ENCODE peak calls at places on chromosomes 5 and 9, in seven cellular contexts. O, Z, W, L, K, H and S are unnamed samples.

GRCh38 chr9:132319421-132320110 is 35.2 kb downstream of the SETX start:
- DNase-seq in O (no peak), Z (peak), W (peak), L (no peak), K (no peak), H (no peak), S (no peak)

GRCh38 chr9:124758691-124759090 is 12.4 kb downstream of the NR6A1 start:
- DNase-seq in O (no peak), Z (no peak), W (no peak), L (no peak), K (no peak), H (no peak), S (no peak)

GRCh38 chr9:20599195-20599594 is 23.1 kb downstream of the MLLT3 start:
- DNase-seq in O (no peak), Z (no peak), W (no peak), L (no peak), K (no peak), H (no peak), S (no peak)

GRCh38 chr5:92979716-92980115 is 601.3 kb downstream of the NR2F1-AS1 start:
- DNase-seq in O (no peak), Z (no peak), W (no peak), L (no peak), K (no peak), H (no peak), S (no peak)

GRCh38 chr5:103867857-103868598 is 305.4 kb upstream of the NUDT12 start:
- DNase-seq in O (no peak), Z (no peak), W (no peak), L (no peak), K (no peak), H (no peak), S (no peak)

GRCh38 chr5:43172779-43173178 is 19.2 kb upstream of the NIM1K start:
- DNase-seq in O (no peak), Z (no peak), W (no peak), L (no peak), K (no peak), H (no peak), S (no peak)

GRCh38 chr5:76626738-76627137 is 3.5 kb upstream of the F2RL2 start:
- DNase-seq in O (no peak), Z (no peak), W (no peak), L (no peak), K (no peak), H (no peak), S (no peak)

GRCh38 chr5:84036842-84037241 is 316.2 kb upstream of the HAPLN1 start:
- DNase-seq in O (no peak), Z (no peak), W (no peak), L (no peak), K (no peak), H (no peak), S (no peak)

GRCh38 chr5:173686950-173687349 is 70.5 kb upstream of the BOD1 start:
- DNase-seq in O (no peak), Z (no peak), W (no peak), L (peak), K (no peak), H (no peak), S (no peak)

GRCh38 chr9:99848447-99848846 is 26.8 kb downstream of the NR4A3 start:
- DNase-seq in O (no peak), Z (no peak), W (no peak), L (no peak), K (no peak), H (no peak), S (no peak)

GRCh38 chr9:16675131-16675530 is 195.3 kb downstream of the BNC2 start:
- DNase-seq in O (peak), Z (no peak), W (no peak), L (no peak), K (no peak), H (no peak), S (no peak)

GRCh38 chr5:37005946-37006540 is 129.5 kb downstream of the NIPBL start:
- DNase-seq in O (peak), Z (no peak), W (peak), L (no peak), K (no peak), H (no peak), S (peak)

GRCh38 chr5:72602696-72603685 is 95.8 kb upstream of the ZNF366 start:
- DNase-seq in O (no peak), Z (no peak), W (no peak), L (no peak), K (no peak), H (no peak), S (no peak)

GRCh38 chr5:137735531-137736284 is at the start of gene KLHL3:
- DNase-seq in O (no peak), Z (peak), W (peak), L (no peak), K (peak), H (peak), S (peak)

GRCh38 chr5:136031713-136032112 is 2.9 kb downstream of the TGFBI start:
- DNase-seq in O (no peak), Z (no peak), W (no peak), L (no peak), K (no peak), H (no peak), S (no peak)

GRCh38 chr5:97553829-97554452 is 370.9 kb upstream of the RIOK2 start:
- DNase-seq in O (no peak), Z (no peak), W (no peak), L (no peak), K (no peak), H (no peak), S (no peak)

GRCh38 chr9:35686222-35687203 is 3.2 kb downstream of the TPM2 start:
- DNase-seq in O (no peak), Z (no peak), W (peak), L (peak), K (no peak), H (no peak), S (no peak)

GRCh38 chr9:119771336-119771735 is 402.1 kb upstream of the BRINP1 start:
- DNase-seq in O (no peak), Z (no peak), W (no peak), L (no peak), K (no peak), H (no peak), S (no peak)

GRCh38 chr9:119763260-119763659 is 394.0 kb upstream of the BRINP1 start:
- DNase-seq in O (no peak), Z (no peak), W (no peak), L (no peak), K (no peak), H (no peak), S (no peak)

GRCh38 chr9:119773823-119774222 is 404.6 kb upstream of the BRINP1 start:
- DNase-seq in O (no peak), Z (no peak), W (no peak), L (no peak), K (no peak), H (no peak), S (no peak)

GRCh38 chr9:119765632-119766031 is 396.4 kb upstream of the BRINP1 start:
- DNase-seq in O (no peak), Z (no peak), W (no peak), L (no peak), K (no peak), H (no peak), S (no peak)

GRCh38 chr9:119768266-119768665 is 399.0 kb upstream of the BRINP1 start:
- DNase-seq in O (no peak), Z (no peak), W (no peak), L (no peak), K (no peak), H (no peak), S (no peak)
- TF ChIP-seq CTCF in O (no peak), Z (no peak), W (no peak), L (no peak), K (no peak), H (no peak), S (no peak)

DNA sequence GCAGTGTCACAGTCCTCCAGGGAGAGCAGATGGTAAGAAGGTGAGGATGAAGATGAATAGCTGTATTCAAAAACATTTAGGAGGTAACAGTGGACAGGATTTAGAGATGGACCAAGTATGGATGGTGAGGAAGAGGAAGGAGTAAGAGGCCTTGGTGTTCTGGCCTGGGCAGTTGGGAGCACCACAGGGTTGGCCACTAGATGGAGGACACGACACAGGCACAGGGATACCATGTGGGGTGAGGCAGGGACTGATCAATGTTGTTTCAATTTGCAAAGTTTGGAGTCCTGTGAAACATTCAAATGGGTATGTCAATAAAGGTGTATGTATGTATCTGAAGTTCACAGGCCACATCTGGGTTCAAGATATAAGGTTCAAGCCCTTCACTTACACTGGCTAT is 141.1 kb upstream of the RASEF start:
- DNase-seq in O (no peak), Z (no peak), W (no peak), L (no peak), K (no peak), H (no peak), S (no peak)
- TF ChIP-seq CTCF in O (no peak), Z (peak), W (no peak), L (no peak), K (no peak), H (no peak), S (no peak)

GRCh38 chr5:145687943-145688342 is 147.2 kb downstream of the PRELID2 start:
- DNase-seq in O (no peak), Z (no peak), W (no peak), L (no peak), K (no peak), H (no peak), S (no peak)

GRCh38 chr5:145681686-145682085 is 153.5 kb downstream of the PRELID2 start:
- DNase-seq in O (peak), Z (peak), W (peak), L (no peak), K (peak), H (no peak), S (peak)

GRCh38 chr5:145682197-145682895 is 152.8 kb downstream of the PRELID2 start:
- DNase-seq in O (no peak), Z (no peak), W (no peak), L (no peak), K (no peak), H (no peak), S (no peak)

GRCh38 chr5:145683426-145683825 is 151.7 kb downstream of the PRELID2 start:
- DNase-seq in O (no peak), Z (no peak), W (no peak), L (no peak), K (no peak), H (no peak), S (no peak)

DNA sequence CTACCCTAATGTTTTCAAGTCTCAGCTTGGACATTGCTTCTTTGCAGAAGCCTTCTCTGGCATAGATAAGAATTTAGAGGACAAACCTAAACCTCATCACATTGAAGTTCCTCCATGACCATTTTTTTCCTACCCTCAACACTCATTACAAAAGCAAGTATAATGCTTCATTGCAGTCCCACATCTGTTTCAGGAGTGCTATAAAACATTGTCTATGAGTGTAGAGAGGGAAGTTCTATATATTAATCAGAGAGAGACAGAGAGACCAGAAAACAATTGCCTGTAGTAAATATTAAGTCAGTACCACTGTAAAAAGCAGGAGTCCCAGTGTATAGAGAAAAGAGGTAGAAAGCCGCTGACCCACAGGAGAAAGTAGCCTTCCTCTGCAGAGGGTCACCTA is 149.7 kb downstream of the PRELID2 start:
- DNase-seq in O (no peak), Z (no peak), W (no peak), L (no peak), K (no peak), H (no peak), S (no peak)
- TF ChIP-seq CTCF in O (no peak), Z (no peak), W (no peak), L (no peak), K (no peak), H (no peak), S (no peak)

GRCh38 chr5:66171349-66172344 is 27.5 kb downstream of the SREK1 start:
- DNase-seq in O (peak), Z (peak), W (peak), L (peak), K (peak), H (no peak), S (peak)
- TF ChIP-seq CTCF in O (peak), Z (peak), W (peak), L (peak), K (peak), H (peak), S (peak)

GRCh38 chr5:9339206-9339818 is 206.6 kb downstream of the SEMA5A start:
- DNase-seq in O (peak), Z (no peak), W (no peak), L (no peak), K (peak), H (no peak), S (no peak)
- TF ChIP-seq CTCF in O (peak), Z (peak), W (peak), L (peak), K (peak), H (peak), S (no peak)

DNA sequence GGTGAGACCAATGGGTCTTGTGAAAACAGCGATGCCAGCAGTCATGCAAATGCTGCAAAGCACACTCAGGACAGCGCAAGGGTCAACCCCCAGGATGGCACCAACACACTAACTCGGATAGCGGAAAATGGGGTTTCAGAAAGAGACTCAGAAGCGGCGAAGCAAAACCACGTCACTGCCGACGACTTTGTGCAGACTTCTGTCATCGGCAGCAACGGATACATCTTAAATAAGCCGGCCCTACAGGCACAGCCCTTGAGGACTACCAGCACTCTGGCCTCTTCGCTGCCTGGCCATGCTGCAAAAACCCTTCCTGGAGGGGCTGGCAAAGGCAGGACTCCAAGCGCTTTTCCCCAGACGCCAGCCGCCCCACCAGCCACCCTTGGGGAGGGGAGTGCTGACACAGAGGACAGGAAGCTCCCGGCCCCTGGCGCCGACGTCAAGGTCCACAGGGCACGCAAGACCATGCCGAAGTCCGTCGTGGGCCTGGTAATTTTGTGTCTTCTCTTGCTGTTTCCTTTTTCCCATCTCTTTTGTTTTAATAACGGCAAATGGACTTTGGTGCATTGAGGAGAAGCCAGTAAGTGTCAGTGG is 98.0 kb downstream of the EHMT1 start:
- DNase-seq in O (no peak), Z (no peak), W (no peak), L (no peak), K (no peak), H (no peak), S (no peak)
- TF ChIP-seq CTCF in O (no peak), Z (no peak), W (no peak), L (no peak), K (no peak), H (no peak), S (no peak)

GRCh38 chr5:14790220-14790619 is 81.4 kb downstream of the ANKH start:
- DNase-seq in O (no peak), Z (no peak), W (peak), L (no peak), K (no peak), H (no peak), S (no peak)

GRCh38 chr5:14793851-14794250 is 77.7 kb downstream of the ANKH start:
- DNase-seq in O (no peak), Z (no peak), W (no peak), L (no peak), K (no peak), H (no peak), S (no peak)

GRCh38 chr5:14790931-14791330 is 80.6 kb downstream of the ANKH start:
- DNase-seq in O (no peak), Z (no peak), W (no peak), L (no peak), K (no peak), H (no peak), S (no peak)

DNA sequence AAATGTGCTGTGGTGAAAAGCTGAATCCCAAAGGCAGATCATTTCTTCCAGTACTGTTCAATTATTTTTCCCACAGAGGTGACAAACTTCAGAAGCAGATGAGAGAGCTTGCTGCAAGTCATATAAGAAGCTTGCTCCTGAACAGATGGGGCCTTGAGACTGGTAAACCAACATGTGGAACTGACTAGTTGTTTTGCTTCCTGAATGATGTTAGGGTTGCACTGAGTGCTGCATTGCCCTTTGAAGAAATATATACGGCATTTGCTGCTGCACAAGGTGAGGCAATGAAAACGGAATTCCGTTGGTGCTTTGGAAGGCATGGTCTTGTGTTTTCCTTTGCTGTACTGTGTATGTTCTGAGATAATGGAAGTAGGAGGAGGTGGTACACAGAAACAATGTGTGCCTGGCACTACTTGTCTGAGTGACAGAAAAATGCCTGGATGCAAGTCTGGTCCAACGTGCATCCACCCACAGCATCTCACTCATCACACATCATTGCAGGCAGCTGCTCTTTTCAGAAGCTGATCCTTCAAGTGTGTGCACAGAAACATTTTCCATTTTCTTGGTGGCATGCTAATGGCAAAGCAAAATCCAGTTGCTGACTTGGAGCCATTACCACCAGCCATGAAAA is 76.9 kb downstream of the ANKH start:
- DNase-seq in O (no peak), Z (no peak), W (no peak), L (no peak), K (no peak), H (no peak), S (no peak)
- TF ChIP-seq CTCF in O (no peak), Z (no peak), W (no peak), L (no peak), K (no peak), H (no peak), S (no peak)

GRCh38 chr9:74511333-74511732 is 14.2 kb downstream of the RORB start:
- DNase-seq in O (no peak), Z (no peak), W (no peak), L (no peak), K (no peak), H (no peak), S (no peak)
- TF ChIP-seq CTCF in O (no peak), Z (no peak), W (no peak), L (no peak), K (no peak), H (no peak), S (no peak)